ENCODE peak calls at places on chromosomes 16 and 17, in nine cellular contexts. Y is NCI-H1105 treated with DMSO at 0.1 percent for 48 hours; P is activated CD8-positive, alpha-beta memory T cell treated with anti-CD3 and anti-CD28 coated beads, Interleukin-2, amount 50 U/mL, for 4 hours; R is HFFc6; A is GM19239; U is osteocyte; M is activated T-helper 1 cell treated with anti-CD3 and anti-CD28 coated beads, Interleukin-2, amount 50 U/mL, for 16 hours; G is breast epithelium; X is SJSA1. T is an unnamed sample.

GRCh38 chr17:48544356-48545021 is 420 bp downstream of the HOXB2 start:
- DNase-seq in Y (peak; percentile 51), P (no peak), R (no peak), A (no peak), U (no peak), M (no peak), G (peak; percentile 81), X (peak; percentile 79), T (no peak)

GRCh38 chr17:49604314-49604869 is 28.7 kb downstream of the NXPH3 start:
- DNase-seq in Y (no peak), P (no peak), R (no peak), A (no peak), U (no peak), M (no peak), G (no peak), X (no peak), T (no peak)

GRCh38 chr16:87233928-87234327 is 83.3 kb downstream of the C16orf95 start:
- DNase-seq in Y (no peak), P (no peak), R (peak; percentile 30), A (no peak), U (no peak), M (no peak), G (no peak), X (peak; percentile 59), T (no peak)

GRCh38 chr16:10323528-10323869 is 62.4 kb upstream of the ATF7IP2 start:
- DNase-seq in Y (no peak), P (no peak), R (no peak), A (no peak), U (no peak), M (no peak), G (no peak), X (no peak), T (no peak)

GRCh38 chr16:5361322-5361721 is 263.7 kb upstream of the EEF2KMT start:
- DNase-seq in Y (no peak), P (no peak), R (no peak), A (no peak), U (no peak), M (no peak), G (no peak), X (no peak), T (no peak)

GRCh38 chr16:74623214-74623842 is 16.4 kb upstream of the GLG1 start:
- DNase-seq in Y (peak; percentile 1), P (no peak), R (peak; percentile 39), A (no peak), U (no peak), M (no peak), G (no peak), X (no peak), T (peak; percentile 27)

GRCh38 chr17:38799501-38800236 is at the start of gene PIP4K2B:
- DNase-seq in Y (peak; percentile 96), P (peak; percentile 80), R (peak; percentile 96), A (peak; percentile 96), U (peak; percentile 98), M (peak; percentile 67), G (peak; percentile 93), X (peak; percentile 98), T (peak; percentile 93)

GRCh38 chr17:70520447-70520846 is 351.1 kb downstream of the KCNJ2 start:
- DNase-seq in Y (no peak), P (no peak), R (no peak), A (no peak), U (no peak), M (no peak), G (no peak), X (no peak), T (no peak)

GRCh38 chr17:2792541-2793169 is 3.6 kb upstream of the RAP1GAP2 start:
- DNase-seq in Y (no peak), P (peak; percentile 73), R (no peak), A (no peak), U (no peak), M (no peak), G (no peak), X (no peak), T (no peak)

GRCh38 chr17:15398291-15398690 is 56.9 kb upstream of the TEKT3 start:
- DNase-seq in Y (no peak), P (no peak), R (peak; percentile 60), A (no peak), U (no peak), M (no peak), G (no peak), X (peak; percentile 52), T (no peak)

GRCh38 chr17:27241346-27241946 is 52.5 kb upstream of the WSB1 start:
- DNase-seq in Y (no peak), P (no peak), R (peak; percentile 15), A (no peak), U (no peak), M (no peak), G (peak; percentile 67), X (no peak), T (no peak)

GRCh38 chr17:15966183-15966878 is 21.4 kb downstream of the ADORA2B start:
- DNase-seq in Y (no peak), P (no peak), R (no peak), A (no peak), U (no peak), M (no peak), G (no peak), X (no peak), T (no peak)

GRCh38 chr16:2520097-2520783 is at the start of gene AMDHD2:
- DNase-seq in Y (peak; percentile 57), P (peak; percentile 89), R (peak; percentile 85), A (peak; percentile 99), U (peak; percentile 96), M (peak; percentile 77), G (peak; percentile 90), X (peak; percentile 90), T (no peak)

GRCh38 chr16:68310441-68311315 is at the start of the genes PRMT7 and SLC7A6OS:
- DNase-seq in Y (peak; percentile 81), P (peak; percentile 89), R (peak; percentile 83), A (peak; percentile 94), U (peak; percentile 94), M (peak; percentile 80), G (peak; percentile 84), X (peak; percentile 89), T (peak; percentile 54)

GRCh38 chr17:75155191-75155601 is 884 bp upstream of the JPT1 start:
- DNase-seq in Y (no peak), P (no peak), R (no peak), A (no peak), U (no peak), M (no peak), G (no peak), X (no peak), T (no peak)

GRCh38 chr17:5705081-5705875 is 121.0 kb upstream of the NLRP1 start:
- DNase-seq in Y (no peak), P (no peak), R (no peak), A (no peak), U (peak; percentile 73), M (no peak), G (no peak), X (peak; percentile 38), T (no peak)

GRCh38 chr17:58278661-58279015 is 2.1 kb downstream of the MPO start:
- DNase-seq in Y (no peak), P (no peak), R (no peak), A (no peak), U (peak; percentile 83), M (no peak), G (no peak), X (no peak), T (no peak)

GRCh38 chr16:26749072-26749471 is 317.7 kb upstream of the C16orf82 start:
- DNase-seq in Y (no peak), P (no peak), R (no peak), A (no peak), U (no peak), M (no peak), G (no peak), X (no peak), T (no peak)

GRCh38 chr16:63361032-63361624 is 1324.9 kb upstream of the CDH8 start:
- DNase-seq in Y (peak; percentile 52), P (no peak), R (peak; percentile 54), A (no peak), U (no peak), M (no peak), G (no peak), X (no peak), T (peak; percentile 6)

GRCh38 chr17:44759916-44760243 is 1.1 kb downstream of the ADAM11 start:
- DNase-seq in Y (no peak), P (no peak), R (no peak), A (no peak), U (no peak), M (no peak), G (no peak), X (no peak), T (no peak)

GRCh38 chr17:64437944-64438525 is 10.9 kb upstream of the MILR1 start:
- DNase-seq in Y (no peak), P (no peak), R (no peak), A (no peak), U (no peak), M (no peak), G (no peak), X (no peak), T (no peak)

T was measured in brain pericyte.